ENCODE peak calls at places on chromosomes 13 and 19, in six cellular contexts. K, E, B, L, H and X are unnamed samples.

GRCh38 chr19:50830266-50831025 is 2.9 kb downstream of the KLK15 start:
- DNase-seq in K (no peak), E (no peak), B (no peak), L (no peak), H (peak), X (no peak)

GRCh38 chr19:52231154-52231565 is 38.2 kb upstream of the ZNF766 start:
- DNase-seq in K (no peak), E (peak), B (no peak), L (peak), H (peak), X (no peak)

GRCh38 chr19:13165091-13165997 is 15.1 kb downstream of the IER2 start:
- DNase-seq in K (peak), E (no peak), B (no peak), L (no peak), H (no peak), X (peak)

GRCh38 chr19:47445527-47445926 is 26.2 kb downstream of the SLC8A2 start:
- DNase-seq in K (no peak), E (no peak), B (no peak), L (no peak), H (no peak), X (peak)

GRCh38 chr13:101618440-101619187 is 166.1 kb downstream of the ITGBL1 start:
- DNase-seq in K (no peak), E (no peak), B (no peak), L (no peak), H (no peak), X (no peak)

GRCh38 chr19:47161876-47162489 is 31.3 kb downstream of the SAE1 start:
- DNase-seq in K (no peak), E (no peak), B (no peak), L (no peak), H (no peak), X (no peak)

GRCh38 chr19:32363632-32364031 is 18.2 kb downstream of the ZNF507 start:
- DNase-seq in K (no peak), E (peak), B (no peak), L (no peak), H (no peak), X (no peak)

GRCh38 chr19:38252935-38253691 is 3.1 kb downstream of the PPP1R14A start:
- DNase-seq in K (no peak), E (peak), B (no peak), L (no peak), H (peak), X (no peak)

GRCh38 chr19:13082192-13083007 is 20.3 kb downstream of the LYL1 start:
- DNase-seq in K (no peak), E (peak), B (peak), L (no peak), H (no peak), X (peak)

GRCh38 chr19:2653717-2654584 is 48.5 kb downstream of the GNG7 start:
- DNase-seq in K (no peak), E (no peak), B (no peak), L (no peak), H (no peak), X (peak)

GRCh38 chr13:67966065-67966464 is 735.9 kb upstream of the PCDH9 start:
- DNase-seq in K (no peak), E (no peak), B (no peak), L (no peak), H (no peak), X (no peak)

GRCh38 chr19:41443813-41444455 is 978 bp downstream of the ERICH4 start:
- DNase-seq in K (no peak), E (no peak), B (no peak), L (no peak), H (peak), X (no peak)